ENCODE peak calls at places on chromosome 14, in seven cellular contexts. E is fibroblast of the aortic adventitia; I is tibial artery; X is activated CD8-positive, alpha-beta T cell treated with anti-CD3 and anti-CD28 coated beads for 36 hours; J is foreskin fibroblast; C is neural progenitor cell; T is prostate gland. R is an unnamed sample.

GRCh38 chr14:38074754-38075153 is 132.9 kb upstream of the SSTR1 start:
- DNase-seq in E (no peak), I (no peak), X (no peak), J (no peak), C (no peak), T (no peak), R (no peak)

GRCh38 chr14:82528011-82528410 is 994.4 kb upstream of the SEL1L start:
- DNase-seq in E (no peak), I (no peak), X (no peak), J (no peak), C (no peak), T (no peak), R (no peak)

GRCh38 chr14:66069830-66070541 is 416.2 kb upstream of the CCDC196 start:
- DNase-seq in E (no peak), I (no peak), X (no peak), J (no peak), C (no peak), T (no peak), R (no peak)

GRCh38 chr14:89848165-89848564 is 106.4 kb downstream of the EFCAB11 start:
- DNase-seq in E (peak; percentile 50), I (no peak), X (no peak), J (no peak), C (no peak), T (no peak), R (no peak)

GRCh38 chr14:105665247-105665950 is 139.0 kb downstream of the TMEM121 start:
- DNase-seq in E (no peak), I (no peak), X (no peak), J (no peak), C (no peak), T (no peak), R (no peak)

GRCh38 chr14:44404021-44404420 is 103.1 kb downstream of the FSCB start:
- DNase-seq in E (peak; percentile 22), I (no peak), X (no peak), J (no peak), C (no peak), T (no peak), R (no peak)

GRCh38 chr14:88835661-88836060 is 11.2 kb downstream of the TTC8 start:
- DNase-seq in E (peak; percentile 41), I (no peak), X (no peak), J (no peak), C (no peak), T (no peak), R (no peak)

GRCh38 chr14:35934499-35934898 is 108.4 kb downstream of the BRMS1L start:
- DNase-seq in E (no peak), I (no peak), X (no peak), J (no peak), C (no peak), T (no peak), R (no peak)

GRCh38 chr14:29243355-29243754 is 476.8 kb downstream of the FOXG1 start:
- DNase-seq in E (peak; percentile 92), I (no peak), X (no peak), J (peak; percentile 51), C (no peak), T (no peak), R (no peak)

GRCh38 chr14:100593751-100594624 is 6.8 kb upstream of the BEGAIN start:
- DNase-seq in E (no peak), I (no peak), X (no peak), J (no peak), C (no peak), T (no peak), R (no peak)

GRCh38 chr14:43471595-43471994 is 1035.5 kb downstream of the FSCB start:
- DNase-seq in E (no peak), I (no peak), X (no peak), J (no peak), C (peak; percentile 38), T (no peak), R (no peak)

GRCh38 chr14:39384177-39384576 is 48.1 kb downstream of the FBXO33 start:
- DNase-seq in E (no peak), I (no peak), X (no peak), J (no peak), C (no peak), T (no peak), R (no peak)

GRCh38 chr14:35385042-35385839 is 19.3 kb downstream of the NFKBIA start:
- DNase-seq in E (peak; percentile 95), I (peak; percentile 86), X (no peak), J (peak; percentile 88), C (peak; percentile 25), T (peak; percentile 72), R (no peak)

GRCh38 chr14:100059433-100059781 is 5.8 kb upstream of the EVL start:
- DNase-seq in E (no peak), I (no peak), X (peak; percentile 28), J (no peak), C (no peak), T (peak; percentile 67), R (no peak)

GRCh38 chr14:61528591-61529021 is 166.7 kb upstream of the HIF1A start:
- DNase-seq in E (peak; percentile 78), I (no peak), X (peak; percentile 69), J (peak; percentile 92), C (no peak), T (no peak), R (no peak)

GRCh38 chr14:89280612-89281011 is 136.4 kb downstream of the FOXN3 start:
- DNase-seq in E (no peak), I (no peak), X (no peak), J (no peak), C (no peak), T (no peak), R (no peak)

GRCh38 chr14:99975190-99975589 is 90.0 kb upstream of the EVL start:
- DNase-seq in E (no peak), I (no peak), X (no peak), J (no peak), C (no peak), T (no peak), R (no peak)

GRCh38 chr14:104394606-104394910 is 185.0 kb upstream of the C14orf180 start:
- DNase-seq in E (no peak), I (peak; percentile 11), X (no peak), J (no peak), C (no peak), T (no peak), R (no peak)

GRCh38 chr14:48086516-48086915 is 411.1 kb upstream of the MDGA2 start:
- DNase-seq in E (no peak), I (no peak), X (no peak), J (no peak), C (no peak), T (no peak), R (no peak)

GRCh38 chr14:63551338-63551737 is 8.2 kb upstream of the PPP2R5E start:
- DNase-seq in E (peak; percentile 31), I (no peak), X (no peak), J (peak; percentile 66), C (no peak), T (no peak), R (no peak)

GRCh38 chr14:31025335-31026075 is at the start of gene AP4S1:
- DNase-seq in E (no peak), I (peak; percentile 28), X (peak; percentile 59), J (no peak), C (peak; percentile 69), T (peak; percentile 36), R (peak; percentile 46)

GRCh38 chr14:100384819-100385813 is 62.0 kb downstream of the SLC25A47 start:
- DNase-seq in E (peak; percentile 79), I (no peak), X (no peak), J (peak; percentile 41), C (peak; percentile 44), T (no peak), R (no peak)

GRCh38 chr14:77653473-77653872 is 37.0 kb upstream of the SPTLC2 start:
- DNase-seq in E (no peak), I (no peak), X (no peak), J (no peak), C (peak; percentile 55), T (no peak), R (no peak)
- TF ChIP-seq CTCF in E (peak; percentile 40), I (no peak), X (no peak), J (no peak), C (peak; percentile 55), T (no peak), R (no peak)

GRCh38 chr14:69685716-69686115 is 74.3 kb downstream of the SUSD6 start:
- DNase-seq in E (peak; percentile 71), I (peak; percentile 65), X (peak; percentile 54), J (no peak), C (no peak), T (peak; percentile 79), R (no peak)

GRCh38 chr14:69690042-69690441 is 76.9 kb upstream of the SRSF5 start:
- DNase-seq in E (no peak), I (no peak), X (no peak), J (no peak), C (peak; percentile 40), T (no peak), R (no peak)

GRCh38 chr14:69685217-69685616 is 73.8 kb downstream of the SUSD6 start:
- DNase-seq in E (no peak), I (no peak), X (peak; percentile 87), J (no peak), C (no peak), T (no peak), R (no peak)

GRCh38 chr14:69684461-69685183 is 73.2 kb downstream of the SUSD6 start:
- DNase-seq in E (no peak), I (peak; percentile 31), X (no peak), J (no peak), C (no peak), T (no peak), R (no peak)

GRCh38 chr14:69687963-69688649 is 76.7 kb downstream of the SUSD6 start:
- DNase-seq in E (no peak), I (no peak), X (no peak), J (no peak), C (no peak), T (no peak), R (no peak)
- TF ChIP-seq CTCF in E (no peak), I (no peak), X (no peak), J (no peak), C (no peak), T (no peak), R (no peak)

GRCh38 chr14:50340945-50341344 is 28.8 kb downstream of the DMAC2L start:
- DNase-seq in E (no peak), I (no peak), X (peak; percentile 18), J (no peak), C (peak; percentile 47), T (no peak), R (no peak)
- TF ChIP-seq CTCF in E (no peak), I (no peak), X (no peak), J (no peak), C (peak; percentile 45), T (no peak), R (no peak)

GRCh38 chr14:68977137-68977740 is 1.9 kb downstream of the ACTN1 start:
- DNase-seq in E (peak; percentile 86), I (peak; percentile 36), X (peak; percentile 77), J (no peak), C (peak; percentile 63), T (peak; percentile 40), R (no peak)

GRCh38 chr14:68973639-68974038 is 5.5 kb downstream of the ACTN1 start:
- DNase-seq in E (no peak), I (no peak), X (no peak), J (no peak), C (no peak), T (no peak), R (no peak)

GRCh38 chr14:68974759-68975347 is 4.2 kb downstream of the ACTN1 start:
- DNase-seq in E (no peak), I (no peak), X (no peak), J (no peak), C (no peak), T (no peak), R (no peak)

GRCh38 chr14:68976160-68977067 is 2.7 kb downstream of the ACTN1 start:
- DNase-seq in E (peak; percentile 40), I (peak; percentile 79), X (no peak), J (no peak), C (no peak), T (no peak), R (no peak)

GRCh38 chr14:68975667-68976066 is 3.4 kb downstream of the ACTN1 start:
- DNase-seq in E (peak; percentile 91), I (no peak), X (no peak), J (peak; percentile 63), C (no peak), T (peak; percentile 30), R (no peak)
- TF ChIP-seq CTCF in E (no peak), I (no peak), X (no peak), J (no peak), C (no peak), T (no peak), R (no peak)